ENCODE peak calls at places on chromosomes 6 and 20, in six cellular contexts. A is HepG2, S is GM12891, T is K562, U is GM12878, Q is H1. C is an unnamed sample.

GRCh38 chr6:89999154-89999553 is 104.9 kb downstream of the GJA10 start:
- DNase-seq in A (no peak), S (no peak), T (peak; percentile 81), U (no peak), Q (no peak), C (no peak)

GRCh38 chr6:32223258-32224235 is at the start of gene NOTCH4:
- DNase-seq in A (no peak), S (no peak), T (no peak), U (no peak), Q (no peak), C (no peak)

GRCh38 chr6:47109281-47109680 is 67.1 kb upstream of the ADGRF1 start:
- DNase-seq in A (no peak), S (no peak), T (no peak), U (no peak), Q (no peak), C (no peak)

GRCh38 chr6:123091896-123092271 is 95.8 kb downstream of the CLVS2 start:
- DNase-seq in A (no peak), S (no peak), T (no peak), U (no peak), Q (no peak), C (no peak)

GRCh38 chr6:128311944-128312570 is 208.3 kb downstream of the PTPRK start:
- DNase-seq in A (no peak), S (no peak), T (no peak), U (no peak), Q (no peak), C (no peak)

GRCh38 chr6:130896249-130896648 is 69.0 kb downstream of the SMLR1 start:
- DNase-seq in A (no peak), S (no peak), T (no peak), U (no peak), Q (no peak), C (no peak)

GRCh38 chr6:47241742-47242482 is 67.8 kb downstream of the TNFRSF21 start:
- DNase-seq in A (no peak), S (no peak), T (peak; percentile 53), U (no peak), Q (no peak), C (no peak)

GRCh38 chr6:160004419-160005160 is 35.7 kb downstream of the IGF2R start:
- DNase-seq in A (no peak), S (no peak), T (no peak), U (no peak), Q (no peak), C (no peak)

GRCh38 chr6:85449818-85450577 is at the start of gene NT5E:
- DNase-seq in A (peak; percentile 24), S (peak; percentile 62), T (no peak), U (no peak), Q (peak; percentile 89), C (peak; percentile 67)
- TF ChIP-seq POLR2A in A (peak; percentile 49), S (peak; percentile 26), T (no peak), U (peak; percentile 79), Q (no peak), C (peak; percentile 62)

GRCh38 chr20:62136283-62137091 is 6.7 kb downstream of the PSMA7 start:
- DNase-seq in A (peak; percentile 74), S (no peak), T (peak; percentile 74), U (no peak), Q (no peak), C (no peak)
- TF ChIP-seq POLR2AphosphoS5 in A (no peak), S (no peak), T (no peak), U (no peak), Q (no peak), C (no peak)

DNA sequence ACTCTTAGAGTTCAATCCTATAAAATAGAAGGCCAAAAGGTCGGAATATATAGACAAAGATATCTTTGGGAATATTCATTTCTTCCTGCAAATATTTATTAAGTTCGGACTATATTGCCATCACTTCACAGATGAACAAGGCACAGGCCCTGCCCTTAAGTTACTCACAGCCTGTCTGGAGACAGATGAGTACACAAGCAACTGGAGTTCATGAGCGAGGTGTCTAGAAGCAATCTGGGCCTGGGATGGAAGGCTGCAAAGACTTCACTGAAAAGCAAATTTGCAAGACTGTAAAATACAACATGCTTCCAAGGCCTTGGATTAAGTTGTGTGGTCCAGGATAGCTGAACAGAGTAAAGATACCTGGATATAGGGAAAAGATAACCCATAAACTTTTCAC is 56.7 kb upstream of the CEP85L start:
- DNase-seq in A (no peak), S (no peak), T (peak; percentile 64), U (no peak), Q (no peak), C (no peak)
- TF ChIP-seq TAF1 in A (no peak), S (no peak), T (no peak), U (no peak), Q (no peak), C (no peak)

GRCh38 chr6:36095497-36096391 is 34.6 kb upstream of the MAPK13 start:
- DNase-seq in A (peak; percentile 98), S (no peak), T (no peak), U (no peak), Q (no peak), C (no peak)
- TF ChIP-seq POLR2A in A (peak; percentile 53), S (no peak), T (no peak), U (no peak), Q (no peak), C (no peak)

DNA sequence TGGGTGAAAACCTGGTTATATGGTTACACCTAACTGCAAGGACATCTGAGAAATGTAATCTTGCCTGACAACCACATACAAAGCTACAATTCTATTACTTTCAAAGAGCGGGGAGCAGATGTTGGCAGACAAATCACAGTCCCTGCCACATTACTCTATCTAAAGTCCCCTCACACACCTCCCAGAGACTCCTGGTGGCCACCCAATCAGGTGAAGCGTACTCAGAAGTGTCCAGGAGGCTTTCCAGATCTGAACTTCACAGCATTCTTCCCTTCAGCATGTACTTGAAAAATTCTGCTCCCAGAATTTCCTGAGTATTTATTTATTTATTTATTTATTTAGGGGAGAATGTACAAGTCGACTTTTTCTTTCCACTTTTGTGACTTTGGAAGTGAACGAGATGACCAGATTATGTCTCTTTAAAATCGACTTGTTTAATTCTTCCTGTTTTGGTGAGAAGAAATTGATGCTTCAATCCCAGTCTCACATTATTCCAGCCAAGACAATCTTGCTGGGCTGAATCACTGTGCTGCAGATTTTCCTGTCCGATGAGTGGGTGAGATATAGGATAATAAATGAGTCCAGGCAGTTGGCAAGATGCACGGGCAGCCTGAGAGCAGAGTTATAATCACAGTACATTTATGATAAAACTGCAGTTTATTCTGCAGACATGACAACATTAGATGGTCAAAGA is 46.9 kb upstream of the POPDC3 start:
- DNase-seq in A (no peak), S (no peak), T (no peak), U (no peak), Q (no peak), C (no peak)
- TF ChIP-seq POLR2AphosphoS5 in A (no peak), S (no peak), T (no peak), U (no peak), Q (no peak), C (no peak)

GRCh38 chr20:1788039-1788438 is 107.2 kb upstream of the SIRPA start:
- DNase-seq in A (no peak), S (no peak), T (no peak), U (no peak), Q (no peak), C (no peak)
- TF ChIP-seq TAF1 in A (no peak), S (no peak), T (no peak), U (no peak), Q (no peak), C (no peak)

GRCh38 chr20:33444797-33445560 is 1.4 kb upstream of the SNTA1 start:
- DNase-seq in A (peak; percentile 75), S (no peak), T (peak; percentile 55), U (no peak), Q (no peak), C (no peak)

GRCh38 chr20:33443006-33443511 is 504 bp downstream of the SNTA1 start:
- DNase-seq in A (no peak), S (peak; percentile 43), T (peak; percentile 42), U (no peak), Q (no peak), C (no peak)

GRCh38 chr20:33442136-33443005 is 1.2 kb downstream of the SNTA1 start:
- DNase-seq in A (no peak), S (no peak), T (peak; percentile 51), U (no peak), Q (no peak), C (no peak)

GRCh38 chr20:33441142-33441955 is 2.2 kb downstream of the SNTA1 start:
- DNase-seq in A (peak; percentile 71), S (no peak), T (peak; percentile 83), U (no peak), Q (no peak), C (no peak)

GRCh38 chr20:33443512-33444239 is at the start of gene SNTA1:
- DNase-seq in A (peak; percentile 92), S (peak; percentile 93), T (peak; percentile 96), U (no peak), Q (peak; percentile 94), C (peak; percentile 93)
- TF ChIP-seq POLR2A in A (no peak), S (no peak), T (peak; percentile 44), U (no peak), Q (no peak), C (no peak)

DNA sequence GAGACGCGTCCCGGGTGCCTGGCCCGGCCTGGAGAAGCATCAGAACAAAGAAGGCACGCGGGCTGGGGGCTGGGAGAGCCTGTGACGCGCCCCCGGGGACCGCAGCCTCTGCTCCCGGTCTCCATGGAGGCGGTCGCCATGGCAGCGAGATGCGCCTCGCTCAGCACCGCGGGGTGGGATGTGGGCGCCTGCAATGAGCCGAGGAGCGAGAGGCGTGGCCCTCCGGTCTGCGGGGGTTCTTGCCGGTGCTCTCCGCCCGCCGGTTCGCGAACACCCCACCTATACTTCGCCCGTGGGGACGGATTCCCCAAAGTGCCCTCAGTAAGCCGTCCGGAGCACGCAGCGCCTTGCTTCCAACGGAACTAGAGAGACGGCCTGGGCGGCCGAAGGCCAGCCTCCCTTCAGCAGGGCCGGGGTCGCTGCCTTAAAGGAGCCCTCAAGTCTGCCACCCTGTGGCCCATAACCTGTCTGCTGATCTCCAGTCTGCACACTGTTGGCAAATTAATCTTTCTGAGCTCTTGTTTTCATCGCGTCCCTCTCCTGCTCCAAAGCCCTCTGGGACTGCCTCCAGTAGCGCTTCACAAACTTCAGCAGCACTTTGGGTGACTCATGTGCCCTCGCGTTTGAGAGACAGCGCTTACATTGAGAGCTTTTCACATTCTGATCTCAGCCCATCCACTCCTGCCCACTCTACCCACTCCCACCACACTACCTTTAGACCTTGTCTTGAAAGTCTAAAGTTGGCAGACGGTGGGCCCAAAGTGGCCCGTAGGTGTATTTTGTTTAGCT is 983 bp upstream of the ADISSP start:
- DNase-seq in A (peak; percentile 83), S (peak; percentile 83), T (peak; percentile 71), U (no peak), Q (peak; percentile 94), C (peak; percentile 75)
- TF ChIP-seq POLR2AphosphoS5 in A (no peak), S (no peak), T (no peak), U (peak; percentile 10), Q (no peak), C (no peak)